ENCODE peak calls at places on chromosomes 11 and 22, in five cellular contexts. Q, Z, A, C and I are unnamed samples.

GRCh38 chr11:99432677-99433076 is 411.9 kb downstream of the CNTN5 start:
- DNase-seq in Q (no peak), Z (no peak), A (no peak), C (no peak), I (no peak)

GRCh38 chr11:11937957-11938356 is 70.5 kb downstream of the DKK3 start:
- DNase-seq in Q (no peak), Z (no peak), A (no peak), C (no peak), I (no peak)

GRCh38 chr11:69253028-69253427 is 40.9 kb upstream of the MYEOV start:
- DNase-seq in Q (no peak), Z (no peak), A (no peak), C (no peak), I (no peak)

GRCh38 chr22:43135565-43135964 is 7.6 kb downstream of the MCAT start:
- DNase-seq in Q (no peak), Z (no peak), A (no peak), C (no peak), I (no peak)

GRCh38 chr22:42151924-42152635 is 21.5 kb upstream of the CYP2D6 start:
- DNase-seq in Q (no peak), Z (no peak), A (no peak), C (no peak), I (peak)

GRCh38 chr11:41861791-41862190 is 402.3 kb upstream of the LRRC4C start:
- DNase-seq in Q (no peak), Z (no peak), A (no peak), C (no peak), I (no peak)

GRCh38 chr11:119709171-119709570 is 19.8 kb downstream of the NECTIN1 start:
- DNase-seq in Q (no peak), Z (no peak), A (no peak), C (no peak), I (no peak)

GRCh38 chr11:12157241-12157661 is 46.9 kb downstream of the MICAL2 start:
- DNase-seq in Q (peak), Z (no peak), A (no peak), C (no peak), I (no peak)

GRCh38 chr11:98955551-98955950 is 65.2 kb upstream of the CNTN5 start:
- DNase-seq in Q (no peak), Z (no peak), A (no peak), C (no peak), I (no peak)